ENCODE peak calls at places on chromosomes 5 and 9, in ten cellular contexts. N is CD8-positive, alpha-beta T cell; C is neural progenitor cell; V is BJ; X is esophagus muscularis mucosa; I is stimulated activated CD8-positive, alpha-beta memory T cell treated with anti-CD3 and anti-CD28 coated beads, Interleukin-2, amount 100 ng/mL, for 48 hours; K is neural crest cell; D is T-helper 17 cell; T is adrenal gland; Z is AG08396. R is an unnamed sample.

GRCh38 chr9:114811301-114811700 is 5.5 kb upstream of the TNFSF15 start:
- DNase-seq in N (no peak), C (no peak), V (no peak), X (peak; percentile 53), I (no peak), K (no peak), D (no peak), T (no peak), Z (no peak), R (no peak)

GRCh38 chr5:134552301-134552700 is 26.8 kb downstream of the JADE2 start:
- DNase-seq in N (no peak), C (no peak), V (peak; percentile 87), X (no peak), I (no peak), K (no peak), D (no peak), T (peak; percentile 97), Z (peak; percentile 67), R (no peak)

GRCh38 chr5:129836321-129836720 is 67.9 kb upstream of the CHSY3 start:
- DNase-seq in N (no peak), C (no peak), V (no peak), X (no peak), I (no peak), K (no peak), D (no peak), T (no peak), Z (no peak), R (no peak)

GRCh38 chr5:74945561-74946165 is 79.5 kb upstream of the FAM169A start:
- DNase-seq in N (no peak), C (no peak), V (no peak), X (no peak), I (peak; percentile 26), K (no peak), D (no peak), T (no peak), Z (no peak), R (no peak)

GRCh38 chr9:107394264-107394663 is 95.3 kb downstream of the KLF4 start:
- DNase-seq in N (no peak), C (no peak), V (no peak), X (no peak), I (no peak), K (no peak), D (no peak), T (no peak), Z (no peak), R (no peak)

GRCh38 chr9:134678206-134678605 is 36.6 kb downstream of the COL5A1 start:
- DNase-seq in N (no peak), C (no peak), V (no peak), X (no peak), I (no peak), K (no peak), D (no peak), T (no peak), Z (no peak), R (no peak)

GRCh38 chr9:94619012-94619411 is 20.3 kb downstream of the FBP1 start:
- DNase-seq in N (no peak), C (no peak), V (no peak), X (no peak), I (no peak), K (no peak), D (no peak), T (no peak), Z (no peak), R (no peak)

GRCh38 chr5:138610468-138611294 is 35.5 kb upstream of the HSPA9 start:
- DNase-seq in N (no peak), C (peak; percentile 50), V (no peak), X (no peak), I (no peak), K (peak; percentile 25), D (no peak), T (no peak), Z (peak; percentile 27), R (no peak)

GRCh38 chr9:5438301-5439162 is 807 bp upstream of the PLGRKT start:
- DNase-seq in N (no peak), C (no peak), V (no peak), X (no peak), I (peak; percentile 49), K (no peak), D (peak; percentile 44), T (no peak), Z (no peak), R (peak; percentile 21)

GRCh38 chr9:99040911-99041582 is 63.9 kb upstream of the TGFBR1 start:
- DNase-seq in N (no peak), C (no peak), V (peak; percentile 94), X (no peak), I (no peak), K (no peak), D (no peak), T (no peak), Z (peak; percentile 60), R (peak; percentile 36)

GRCh38 chr5:151182501-151182900 is 24.9 kb upstream of the ANXA6 start:
- DNase-seq in N (peak; percentile 32), C (no peak), V (no peak), X (peak; percentile 86), I (no peak), K (no peak), D (no peak), T (peak; percentile 29), Z (no peak), R (no peak)

GRCh38 chr5:144004146-144004545 is 166.3 kb downstream of the YIPF5 start:
- DNase-seq in N (no peak), C (no peak), V (no peak), X (no peak), I (no peak), K (no peak), D (no peak), T (no peak), Z (no peak), R (no peak)

GRCh38 chr5:73647721-73648120 is 21.7 kb downstream of the ARHGEF28 start:
- DNase-seq in N (no peak), C (no peak), V (no peak), X (no peak), I (no peak), K (no peak), D (no peak), T (no peak), Z (no peak), R (no peak)

GRCh38 chr9:93027750-93028149 is 30.8 kb upstream of the SUSD3 start:
- DNase-seq in N (no peak), C (no peak), V (no peak), X (no peak), I (no peak), K (no peak), D (no peak), T (no peak), Z (no peak), R (no peak)

GRCh38 chr9:114319147-114319546 is 3.8 kb upstream of the ORM1 start:
- DNase-seq in N (no peak), C (no peak), V (no peak), X (no peak), I (no peak), K (no peak), D (no peak), T (peak; percentile 28), Z (no peak), R (no peak)

GRCh38 chr9:125593581-125593980 is 113.4 kb downstream of the MAPKAP1 start:
- DNase-seq in N (no peak), C (no peak), V (no peak), X (no peak), I (no peak), K (no peak), D (no peak), T (no peak), Z (no peak), R (no peak)

GRCh38 chr9:115691097-115691496 is 462.5 kb upstream of the PAPPA start:
- DNase-seq in N (no peak), C (no peak), V (peak; percentile 98), X (no peak), I (no peak), K (no peak), D (no peak), T (no peak), Z (peak; percentile 25), R (no peak)

GRCh38 chr9:34948438-34948837 is 9.6 kb upstream of the PHF24 start:
- DNase-seq in N (no peak), C (no peak), V (no peak), X (peak; percentile 12), I (no peak), K (no peak), D (no peak), T (no peak), Z (no peak), R (no peak)

R was measured in NK-92 treated with Interleukin-12 subunit alpha and Interleukin-12 subunit beta, amount 100 ng/mL, for 24 hours.